ENCODE peak calls at places on chromosome 5, in eight cellular contexts. D is nephron progenitor cell; M is pancreas; H is AG10803; X is activated CD8-positive, alpha-beta memory T cell treated with anti-CD3 and anti-CD28 coated beads for 48 hours; T is left colon; O is DMS153; N is pulmonary artery endothelial cell. E is an unnamed sample.

GRCh38 chr5:176730815-176731475 is 79.4 kb upstream of the UNC5A start:
- DNase-seq in D (no peak), M (no peak), H (no peak), X (no peak), T (no peak), O (no peak), N (no peak), E (no peak)

GRCh38 chr5:127758884-127759283 is 55.7 kb downstream of the CCDC192 start:
- DNase-seq in D (no peak), M (no peak), H (peak), X (no peak), T (peak), O (no peak), N (no peak), E (no peak)

GRCh38 chr5:3729631-3730030 is 134.0 kb downstream of the IRX1 start:
- DNase-seq in D (no peak), M (no peak), H (no peak), X (no peak), T (no peak), O (no peak), N (no peak), E (no peak)

GRCh38 chr5:15995206-15996052 is 184.2 kb downstream of the MARCHF11 start:
- DNase-seq in D (peak), M (no peak), H (peak), X (no peak), T (no peak), O (peak), N (peak), E (no peak)

GRCh38 chr5:146706321-146706972 is 172.1 kb downstream of the PPP2R2B start:
- DNase-seq in D (no peak), M (no peak), H (no peak), X (no peak), T (no peak), O (no peak), N (no peak), E (no peak)

GRCh38 chr5:54868511-54869483 is 116.6 kb downstream of the ESM1 start:
- DNase-seq in D (no peak), M (no peak), H (no peak), X (peak), T (no peak), O (no peak), N (no peak), E (no peak)

GRCh38 chr5:116788851-116789403 is 214.3 kb upstream of the SEMA6A start:
- DNase-seq in D (no peak), M (no peak), H (no peak), X (no peak), T (no peak), O (no peak), N (no peak), E (peak)

GRCh38 chr5:159218595-159219023 is 9.3 kb upstream of the RNF145 start:
- DNase-seq in D (no peak), M (no peak), H (peak), X (no peak), T (no peak), O (no peak), N (no peak), E (no peak)

GRCh38 chr5:38070304-38070703 is 188.1 kb upstream of the EGFLAM start:
- DNase-seq in D (no peak), M (no peak), H (no peak), X (no peak), T (no peak), O (no peak), N (no peak), E (no peak)

GRCh38 chr5:5291357-5291756 is 131.1 kb upstream of the ICE1 start:
- DNase-seq in D (no peak), M (no peak), H (no peak), X (no peak), T (no peak), O (no peak), N (no peak), E (peak)